ENCODE peak calls at places on chromosome 22, in seven cellular contexts. One of them, this sample, is unnamed.

GRCh38 chr22:35782504-35782903 is 64.8 kb downstream of the APOL5 start:
- DNase-seq in MCF 10A: peak
- DNase-seq in cardiac fibroblast: no peak
- DNase-seq in type B pancreatic cell: no peak
- DNase-seq in astrocyte of the cerebellum: peak
- DNase-seq in ascending aorta: no peak
- DNase-seq in K562: no peak
- DNase-seq in this sample: no peak

GRCh38 chr22:30435674-30436126 is 10.1 kb downstream of the MTFP1 start:
- DNase-seq in MCF 10A: no peak
- DNase-seq in cardiac fibroblast: no peak
- DNase-seq in type B pancreatic cell: no peak
- DNase-seq in astrocyte of the cerebellum: no peak
- DNase-seq in ascending aorta: peak
- DNase-seq in K562: no peak
- DNase-seq in this sample: no peak

GRCh38 chr22:28582806-28583205 is 96.8 kb downstream of the TTC28 start:
- DNase-seq in MCF 10A: peak
- DNase-seq in cardiac fibroblast: peak
- DNase-seq in type B pancreatic cell: no peak
- DNase-seq in astrocyte of the cerebellum: peak
- DNase-seq in ascending aorta: no peak
- DNase-seq in K562: no peak
- DNase-seq in this sample: no peak

GRCh38 chr22:29328566-29329500 is 13.3 kb upstream of the RASL10A start:
- DNase-seq in MCF 10A: no peak
- DNase-seq in cardiac fibroblast: no peak
- DNase-seq in type B pancreatic cell: no peak
- DNase-seq in astrocyte of the cerebellum: no peak
- DNase-seq in ascending aorta: no peak
- DNase-seq in K562: no peak
- DNase-seq in this sample: no peak

GRCh38 chr22:47259049-47259448 is 496.6 kb downstream of the TBC1D22A start:
- DNase-seq in MCF 10A: no peak
- DNase-seq in cardiac fibroblast: no peak
- DNase-seq in type B pancreatic cell: no peak
- DNase-seq in astrocyte of the cerebellum: no peak
- DNase-seq in ascending aorta: no peak
- DNase-seq in K562: no peak
- DNase-seq in this sample: no peak

GRCh38 chr22:44491666-44492405 is 6.2 kb downstream of the RTL6 start:
- DNase-seq in MCF 10A: no peak
- DNase-seq in cardiac fibroblast: no peak
- DNase-seq in type B pancreatic cell: no peak
- DNase-seq in astrocyte of the cerebellum: no peak
- DNase-seq in ascending aorta: no peak
- DNase-seq in K562: no peak
- DNase-seq in this sample: no peak

GRCh38 chr22:45072322-45072903 is 62.6 kb upstream of the PHF21B start:
- DNase-seq in MCF 10A: peak
- DNase-seq in cardiac fibroblast: peak
- DNase-seq in type B pancreatic cell: no peak
- DNase-seq in astrocyte of the cerebellum: peak
- DNase-seq in ascending aorta: no peak
- DNase-seq in K562: peak
- DNase-seq in this sample: peak

GRCh38 chr22:46547883-46548244 is 10.4 kb upstream of the CELSR1 start:
- DNase-seq in MCF 10A: no peak
- DNase-seq in cardiac fibroblast: peak
- DNase-seq in type B pancreatic cell: no peak
- DNase-seq in astrocyte of the cerebellum: no peak
- DNase-seq in ascending aorta: peak
- DNase-seq in K562: no peak
- DNase-seq in this sample: no peak

GRCh38 chr22:47098554-47098953 is 336.1 kb downstream of the TBC1D22A start:
- DNase-seq in MCF 10A: no peak
- DNase-seq in cardiac fibroblast: no peak
- DNase-seq in type B pancreatic cell: peak
- DNase-seq in astrocyte of the cerebellum: no peak
- DNase-seq in ascending aorta: no peak
- DNase-seq in K562: no peak
- DNase-seq in this sample: no peak

GRCh38 chr22:32723632-32724031 is 77.9 kb upstream of the TIMP3 start:
- DNase-seq in MCF 10A: peak
- DNase-seq in cardiac fibroblast: peak
- DNase-seq in type B pancreatic cell: no peak
- DNase-seq in astrocyte of the cerebellum: peak
- DNase-seq in ascending aorta: peak
- DNase-seq in K562: peak
- DNase-seq in this sample: no peak

GRCh38 chr22:47213571-47214230 is 451.3 kb downstream of the TBC1D22A start:
- DNase-seq in MCF 10A: peak
- DNase-seq in cardiac fibroblast: peak
- DNase-seq in type B pancreatic cell: no peak
- DNase-seq in astrocyte of the cerebellum: no peak
- DNase-seq in ascending aorta: peak
- DNase-seq in K562: peak
- DNase-seq in this sample: no peak

GRCh38 chr22:36846949-36847348 is 13.9 kb upstream of the NCF4 start:
- DNase-seq in MCF 10A: no peak
- DNase-seq in cardiac fibroblast: no peak
- DNase-seq in type B pancreatic cell: no peak
- DNase-seq in astrocyte of the cerebellum: no peak
- DNase-seq in ascending aorta: no peak
- DNase-seq in K562: no peak
- DNase-seq in this sample: no peak

GRCh38 chr22:17318817-17319216 is 50.4 kb upstream of the CECR2 start:
- DNase-seq in MCF 10A: no peak
- DNase-seq in cardiac fibroblast: no peak
- DNase-seq in type B pancreatic cell: no peak
- DNase-seq in astrocyte of the cerebellum: no peak
- DNase-seq in ascending aorta: no peak
- DNase-seq in K562: no peak
- DNase-seq in this sample: no peak

GRCh38 chr22:23533328-23533762 is 46.7 kb downstream of the IGLL1 start:
- DNase-seq in MCF 10A: peak
- DNase-seq in cardiac fibroblast: peak
- DNase-seq in type B pancreatic cell: peak
- DNase-seq in astrocyte of the cerebellum: no peak
- DNase-seq in ascending aorta: no peak
- DNase-seq in K562: peak
- DNase-seq in this sample: no peak

GRCh38 chr22:39469681-39470461 is 13.1 kb downstream of the MGAT3 start:
- DNase-seq in MCF 10A: no peak
- DNase-seq in cardiac fibroblast: no peak
- DNase-seq in type B pancreatic cell: no peak
- DNase-seq in astrocyte of the cerebellum: no peak
- DNase-seq in ascending aorta: no peak
- DNase-seq in K562: no peak
- DNase-seq in this sample: no peak

GRCh38 chr22:44398791-44399190 is 86.0 kb upstream of the SHISAL1 start:
- DNase-seq in MCF 10A: no peak
- DNase-seq in cardiac fibroblast: no peak
- DNase-seq in type B pancreatic cell: peak
- DNase-seq in astrocyte of the cerebellum: no peak
- DNase-seq in ascending aorta: peak
- DNase-seq in K562: no peak
- DNase-seq in this sample: peak

GRCh38 chr22:30005213-30005857 is 74.9 kb upstream of the HORMAD2 start:
- DNase-seq in MCF 10A: peak
- DNase-seq in cardiac fibroblast: peak
- DNase-seq in type B pancreatic cell: no peak
- DNase-seq in astrocyte of the cerebellum: peak
- DNase-seq in ascending aorta: peak
- DNase-seq in K562: peak
- DNase-seq in this sample: peak

GRCh38 chr22:37203354-37204044 is 8.8 kb downstream of the SSTR3 start:
- DNase-seq in MCF 10A: no peak
- DNase-seq in cardiac fibroblast: no peak
- DNase-seq in type B pancreatic cell: no peak
- DNase-seq in astrocyte of the cerebellum: no peak
- DNase-seq in ascending aorta: no peak
- DNase-seq in K562: no peak
- DNase-seq in this sample: no peak

GRCh38 chr22:39300198-39300830 is 19.1 kb downstream of the RPL3 start:
- DNase-seq in MCF 10A: no peak
- DNase-seq in cardiac fibroblast: no peak
- DNase-seq in type B pancreatic cell: no peak
- DNase-seq in astrocyte of the cerebellum: no peak
- DNase-seq in ascending aorta: peak
- DNase-seq in K562: no peak
- DNase-seq in this sample: no peak

GRCh38 chr22:42704896-42705295 is 15.8 kb downstream of the A4GALT start:
- DNase-seq in MCF 10A: no peak
- DNase-seq in cardiac fibroblast: no peak
- DNase-seq in type B pancreatic cell: no peak
- DNase-seq in astrocyte of the cerebellum: no peak
- DNase-seq in ascending aorta: no peak
- DNase-seq in K562: no peak
- DNase-seq in this sample: no peak

GRCh38 chr22:40635008-40635939 is 1.2 kb downstream of the MRTFA start:
- DNase-seq in MCF 10A: peak
- DNase-seq in cardiac fibroblast: peak
- DNase-seq in type B pancreatic cell: no peak
- DNase-seq in astrocyte of the cerebellum: no peak
- DNase-seq in ascending aorta: no peak
- DNase-seq in K562: no peak
- DNase-seq in this sample: no peak

GRCh38 chr22:30309981-30310672 is 16.6 kb downstream of the TBC1D10A start:
- DNase-seq in MCF 10A: no peak
- DNase-seq in cardiac fibroblast: peak
- DNase-seq in type B pancreatic cell: no peak
- DNase-seq in astrocyte of the cerebellum: no peak
- DNase-seq in ascending aorta: no peak
- DNase-seq in K562: no peak
- DNase-seq in this sample: no peak

GRCh38 chr22:34960005-34960404 is 106.0 kb upstream of the ISX start:
- DNase-seq in MCF 10A: no peak
- DNase-seq in cardiac fibroblast: no peak
- DNase-seq in type B pancreatic cell: no peak
- DNase-seq in astrocyte of the cerebellum: no peak
- DNase-seq in ascending aorta: no peak
- DNase-seq in K562: no peak
- DNase-seq in this sample: no peak

GRCh38 chr22:43974028-43974545 is 18.8 kb downstream of the SAMM50 start:
- DNase-seq in MCF 10A: no peak
- DNase-seq in cardiac fibroblast: no peak
- DNase-seq in type B pancreatic cell: no peak
- DNase-seq in astrocyte of the cerebellum: no peak
- DNase-seq in ascending aorta: no peak
- DNase-seq in K562: no peak
- DNase-seq in this sample: no peak

GRCh38 chr22:43734370-43735005 is 77.6 kb downstream of the EFCAB6 start:
- DNase-seq in MCF 10A: no peak
- DNase-seq in cardiac fibroblast: no peak
- DNase-seq in type B pancreatic cell: no peak
- DNase-seq in astrocyte of the cerebellum: no peak
- DNase-seq in ascending aorta: no peak
- DNase-seq in K562: no peak
- DNase-seq in this sample: no peak

DNA sequence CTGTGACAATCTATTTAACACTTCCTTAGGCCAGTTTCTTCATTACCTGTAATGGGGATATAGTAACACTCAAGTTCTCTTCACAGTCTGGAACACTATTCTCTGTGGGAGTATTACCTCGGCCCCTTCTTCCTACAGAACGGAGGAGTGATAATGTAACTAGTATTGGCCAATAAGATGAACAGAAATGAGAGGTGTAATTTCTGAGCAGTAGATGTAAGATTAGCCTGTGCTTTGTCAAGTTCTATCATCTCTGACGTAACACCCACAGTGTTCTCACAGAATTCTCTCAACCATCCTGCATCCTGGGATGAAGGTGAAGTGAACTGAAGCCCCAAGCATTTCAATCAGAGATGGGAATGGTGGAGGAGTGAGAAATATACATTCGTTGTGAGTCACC is 65.2 kb upstream of the TOP3B start:
- DNase-seq in MCF 10A: no peak
- DNase-seq in cardiac fibroblast: no peak
- DNase-seq in type B pancreatic cell: no peak
- DNase-seq in astrocyte of the cerebellum: no peak
- DNase-seq in ascending aorta: no peak
- DNase-seq in K562: no peak
- DNase-seq in this sample: no peak
- TF ChIP-seq CTCF in MCF 10A: no peak
- TF ChIP-seq CTCF in cardiac fibroblast: no peak
- TF ChIP-seq CTCF in type B pancreatic cell: no peak
- TF ChIP-seq CTCF in astrocyte of the cerebellum: no peak
- TF ChIP-seq CTCF in ascending aorta: no peak
- TF ChIP-seq CTCF in K562: no peak
- TF ChIP-seq CTCF in this sample: no peak

GRCh38 chr22:27488456-27489224 is 312.9 kb downstream of the MN1 start:
- DNase-seq in MCF 10A: no peak
- DNase-seq in cardiac fibroblast: no peak
- DNase-seq in type B pancreatic cell: no peak
- DNase-seq in astrocyte of the cerebellum: no peak
- DNase-seq in ascending aorta: no peak
- DNase-seq in K562: no peak
- DNase-seq in this sample: no peak
- TF ChIP-seq CTCF in MCF 10A: no peak
- TF ChIP-seq CTCF in cardiac fibroblast: no peak
- TF ChIP-seq CTCF in type B pancreatic cell: no peak
- TF ChIP-seq CTCF in astrocyte of the cerebellum: peak
- TF ChIP-seq CTCF in ascending aorta: no peak
- TF ChIP-seq CTCF in K562: no peak
- TF ChIP-seq CTCF in this sample: no peak

DNA sequence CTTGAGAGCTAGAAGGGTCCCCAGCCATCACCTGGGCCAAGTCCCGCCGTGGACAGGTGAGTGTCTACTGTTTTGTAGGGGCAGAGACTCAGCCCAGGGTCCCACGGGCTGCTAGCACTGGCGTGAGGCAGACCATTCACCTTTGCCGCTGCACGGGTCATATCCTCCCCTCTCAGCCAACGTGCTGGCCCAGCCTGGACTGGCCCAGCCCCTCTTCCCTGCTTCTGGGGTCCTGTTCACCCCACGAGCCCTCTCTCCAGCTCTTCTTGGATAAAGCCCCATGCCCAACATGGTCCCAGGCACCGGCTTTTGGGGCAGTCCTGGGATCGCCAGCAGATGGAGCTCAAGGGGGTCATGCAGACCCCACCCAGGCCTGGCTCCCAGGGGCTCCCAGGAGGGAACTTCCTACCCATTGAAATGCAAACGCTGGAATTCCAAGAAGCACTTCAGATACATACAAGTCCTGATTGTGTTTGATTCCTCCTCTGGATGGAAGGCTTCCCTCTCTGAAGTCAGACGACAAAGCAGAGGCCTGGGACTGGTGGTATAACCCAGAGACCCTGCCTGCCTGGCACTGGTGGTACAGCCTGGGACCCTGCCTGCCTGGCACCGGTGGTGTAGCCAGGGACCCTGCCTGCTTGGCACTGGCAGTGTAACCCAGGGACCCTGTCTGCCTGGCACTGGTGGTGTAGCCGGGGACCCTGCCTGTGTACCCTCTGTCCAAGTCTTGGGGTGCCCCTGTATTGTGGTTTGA is 8.9 kb upstream of the SEPTIN5 start:
- DNase-seq in MCF 10A: no peak
- DNase-seq in cardiac fibroblast: no peak
- DNase-seq in type B pancreatic cell: peak
- DNase-seq in astrocyte of the cerebellum: no peak
- DNase-seq in ascending aorta: no peak
- DNase-seq in K562: peak
- DNase-seq in this sample: no peak
- TF ChIP-seq CTCF in MCF 10A: no peak
- TF ChIP-seq CTCF in cardiac fibroblast: no peak
- TF ChIP-seq CTCF in type B pancreatic cell: no peak
- TF ChIP-seq CTCF in astrocyte of the cerebellum: peak
- TF ChIP-seq CTCF in ascending aorta: no peak
- TF ChIP-seq CTCF in K562: peak
- TF ChIP-seq CTCF in this sample: no peak

GRCh38 chr22:20026204-20026908 is 5.4 kb downstream of the TANGO2 start:
- DNase-seq in MCF 10A: no peak
- DNase-seq in cardiac fibroblast: no peak
- DNase-seq in type B pancreatic cell: no peak
- DNase-seq in astrocyte of the cerebellum: no peak
- DNase-seq in ascending aorta: peak
- DNase-seq in K562: no peak
- DNase-seq in this sample: no peak
- TF ChIP-seq CTCF in MCF 10A: no peak
- TF ChIP-seq CTCF in cardiac fibroblast: no peak
- TF ChIP-seq CTCF in type B pancreatic cell: no peak
- TF ChIP-seq CTCF in astrocyte of the cerebellum: no peak
- TF ChIP-seq CTCF in ascending aorta: no peak
- TF ChIP-seq CTCF in K562: no peak
- TF ChIP-seq CTCF in this sample: no peak